ENCODE peak calls at places on chromosomes 16 and 17, in seven cellular contexts. One of them, this sample, is unnamed.
A peak's percentile ranks its signal among the peaks of the same experiment; 100 is the strongest.

GRCh38 chr17:79079421-79080200 is 5.0 kb downstream of the ENGASE start:
- DNase-seq in AG04450: no peak
- DNase-seq in body of pancreas: no peak
- DNase-seq in left lung: no peak
- DNase-seq in breast epithelium: no peak
- DNase-seq in nephron progenitor cell: no peak
- DNase-seq in PC-3: no peak
- DNase-seq in this sample: no peak

GRCh38 chr16:65867276-65867990 is 499.1 kb upstream of the CDH5 start:
- DNase-seq in nephron progenitor cell: no peak
- DNase-seq in body of pancreas: no peak
- DNase-seq in left lung: no peak
- DNase-seq in breast epithelium: no peak
- DNase-seq in PC-3: no peak
- DNase-seq in AG04450: no peak
- DNase-seq in this sample: peak; percentile 44

GRCh38 chr16:57446530-57447141 is 549 bp downstream of the CIAPIN1 start:
- DNase-seq in left lung: no peak
- DNase-seq in AG04450: no peak
- DNase-seq in body of pancreas: peak; percentile 40
- DNase-seq in breast epithelium: no peak
- DNase-seq in PC-3: peak; percentile 16
- DNase-seq in nephron progenitor cell: no peak
- DNase-seq in this sample: no peak

GRCh38 chr17:81298325-81298990 is 3.4 kb upstream of the SLC38A10 start:
- DNase-seq in body of pancreas: no peak
- DNase-seq in AG04450: no peak
- DNase-seq in PC-3: peak; percentile 7
- DNase-seq in nephron progenitor cell: no peak
- DNase-seq in breast epithelium: no peak
- DNase-seq in left lung: no peak
- DNase-seq in this sample: no peak

GRCh38 chr16:84050316-84050715 is 7.7 kb upstream of the SLC38A8 start:
- DNase-seq in nephron progenitor cell: no peak
- DNase-seq in breast epithelium: no peak
- DNase-seq in body of pancreas: peak; percentile 7
- DNase-seq in AG04450: no peak
- DNase-seq in PC-3: no peak
- DNase-seq in left lung: peak; percentile 19
- DNase-seq in this sample: no peak

GRCh38 chr16:64269756-64270155 is 852.1 kb downstream of the CDH11 start:
- DNase-seq in PC-3: no peak
- DNase-seq in AG04450: no peak
- DNase-seq in body of pancreas: no peak
- DNase-seq in breast epithelium: no peak
- DNase-seq in left lung: no peak
- DNase-seq in nephron progenitor cell: no peak
- DNase-seq in this sample: no peak

GRCh38 chr17:2689411-2690164 is 22.0 kb downstream of the CLUH start:
- DNase-seq in PC-3: no peak
- DNase-seq in AG04450: no peak
- DNase-seq in body of pancreas: peak; percentile 26
- DNase-seq in breast epithelium: no peak
- DNase-seq in nephron progenitor cell: no peak
- DNase-seq in left lung: peak; percentile 79
- DNase-seq in this sample: peak; percentile 82

GRCh38 chr16:51434567-51435198 is 283.6 kb upstream of the SALL1 start:
- DNase-seq in body of pancreas: no peak
- DNase-seq in nephron progenitor cell: no peak
- DNase-seq in breast epithelium: no peak
- DNase-seq in AG04450: no peak
- DNase-seq in left lung: no peak
- DNase-seq in PC-3: no peak
- DNase-seq in this sample: no peak

GRCh38 chr16:67311607-67312449 is 14.7 kb downstream of the KCTD19 start:
- DNase-seq in nephron progenitor cell: no peak
- DNase-seq in body of pancreas: no peak
- DNase-seq in AG04450: peak; percentile 100
- DNase-seq in PC-3: peak; percentile 94
- DNase-seq in left lung: no peak
- DNase-seq in breast epithelium: no peak
- DNase-seq in this sample: no peak

GRCh38 chr17:7408341-7408740 is 696 bp downstream of the NLGN2 start:
- DNase-seq in PC-3: no peak
- DNase-seq in nephron progenitor cell: no peak
- DNase-seq in breast epithelium: no peak
- DNase-seq in AG04450: no peak
- DNase-seq in body of pancreas: no peak
- DNase-seq in left lung: no peak
- DNase-seq in this sample: no peak

GRCh38 chr17:60971515-60972369 is 294.1 kb downstream of the BCAS3 start:
- DNase-seq in nephron progenitor cell: peak; percentile 51
- DNase-seq in breast epithelium: no peak
- DNase-seq in AG04450: peak; percentile 52
- DNase-seq in PC-3: peak; percentile 76
- DNase-seq in left lung: no peak
- DNase-seq in body of pancreas: peak; percentile 28
- DNase-seq in this sample: no peak

GRCh38 chr17:33284022-33284421 is 9.1 kb downstream of the ASIC2 start:
- DNase-seq in nephron progenitor cell: no peak
- DNase-seq in AG04450: peak; percentile 33
- DNase-seq in left lung: no peak
- DNase-seq in body of pancreas: peak; percentile 86
- DNase-seq in PC-3: peak; percentile 81
- DNase-seq in breast epithelium: no peak
- DNase-seq in this sample: no peak

GRCh38 chr16:31352344-31353115 is 2.4 kb upstream of the ITGAX start:
- DNase-seq in left lung: peak; percentile 82
- DNase-seq in PC-3: no peak
- DNase-seq in breast epithelium: no peak
- DNase-seq in AG04450: no peak
- DNase-seq in nephron progenitor cell: no peak
- DNase-seq in body of pancreas: no peak
- DNase-seq in this sample: no peak

GRCh38 chr17:2929881-2930533 is 133.4 kb downstream of the OR1D5 start:
- DNase-seq in PC-3: peak; percentile 57
- DNase-seq in nephron progenitor cell: peak; percentile 71
- DNase-seq in AG04450: no peak
- DNase-seq in left lung: no peak
- DNase-seq in breast epithelium: no peak
- DNase-seq in body of pancreas: peak; percentile 65
- DNase-seq in this sample: no peak

GRCh38 chr17:64118452-64118979 is 11.4 kb downstream of the ERN1 start:
- DNase-seq in breast epithelium: no peak
- DNase-seq in body of pancreas: peak; percentile 73
- DNase-seq in nephron progenitor cell: no peak
- DNase-seq in PC-3: no peak
- DNase-seq in AG04450: no peak
- DNase-seq in left lung: no peak
- DNase-seq in this sample: peak; percentile 38

GRCh38 chr16:48153689-48154265 is 2.0 kb downstream of the ABCC12 start:
- DNase-seq in nephron progenitor cell: no peak
- DNase-seq in PC-3: no peak
- DNase-seq in AG04450: no peak
- DNase-seq in left lung: no peak
- DNase-seq in body of pancreas: no peak
- DNase-seq in breast epithelium: no peak
- DNase-seq in this sample: no peak

GRCh38 chr17:28492352-28493310 is 13.5 kb upstream of the FOXN1 start:
- DNase-seq in nephron progenitor cell: no peak
- DNase-seq in breast epithelium: no peak
- DNase-seq in AG04450: no peak
- DNase-seq in PC-3: no peak
- DNase-seq in left lung: no peak
- DNase-seq in body of pancreas: no peak
- DNase-seq in this sample: no peak

GRCh38 chr16:17364319-17365210 is 106.2 kb downstream of the XYLT1 start:
- DNase-seq in nephron progenitor cell: no peak
- DNase-seq in body of pancreas: peak; percentile 37
- DNase-seq in AG04450: peak; percentile 82
- DNase-seq in breast epithelium: no peak
- DNase-seq in PC-3: no peak
- DNase-seq in left lung: no peak
- DNase-seq in this sample: no peak

GRCh38 chr16:23013484-23013883 is 135.8 kb downstream of the USP31 start:
- DNase-seq in AG04450: no peak
- DNase-seq in body of pancreas: no peak
- DNase-seq in breast epithelium: no peak
- DNase-seq in PC-3: peak; percentile 7
- DNase-seq in left lung: no peak
- DNase-seq in nephron progenitor cell: no peak
- DNase-seq in this sample: no peak
- TF ChIP-seq CTCF in AG04450: peak; percentile 8
- TF ChIP-seq CTCF in body of pancreas: no peak
- TF ChIP-seq CTCF in breast epithelium: no peak
- TF ChIP-seq CTCF in PC-3: peak; percentile 33
- TF ChIP-seq CTCF in left lung: no peak
- TF ChIP-seq CTCF in nephron progenitor cell: no peak
- TF ChIP-seq CTCF in this sample: no peak

GRCh38 chr17:18087610-18088491 is at the start of gene DRG2:
- DNase-seq in AG04450: peak; percentile 76
- DNase-seq in nephron progenitor cell: peak; percentile 97
- DNase-seq in body of pancreas: peak; percentile 95
- DNase-seq in left lung: peak; percentile 96
- DNase-seq in PC-3: peak; percentile 96
- DNase-seq in breast epithelium: peak; percentile 92
- DNase-seq in this sample: peak; percentile 97
- TF ChIP-seq CTCF in AG04450: no peak
- TF ChIP-seq CTCF in nephron progenitor cell: no peak
- TF ChIP-seq CTCF in body of pancreas: peak; percentile 41
- TF ChIP-seq CTCF in left lung: no peak
- TF ChIP-seq CTCF in PC-3: no peak
- TF ChIP-seq CTCF in breast epithelium: no peak
- TF ChIP-seq CTCF in this sample: peak; percentile 14

GRCh38 chr16:2244301-2244700 is 7.1 kb downstream of the ECI1 start:
- DNase-seq in body of pancreas: peak; percentile 20
- DNase-seq in left lung: no peak
- DNase-seq in PC-3: no peak
- DNase-seq in nephron progenitor cell: peak; percentile 47
- DNase-seq in breast epithelium: no peak
- DNase-seq in AG04450: no peak
- DNase-seq in this sample: no peak
- TF ChIP-seq CTCF in body of pancreas: no peak
- TF ChIP-seq CTCF in left lung: no peak
- TF ChIP-seq CTCF in PC-3: no peak
- TF ChIP-seq CTCF in nephron progenitor cell: no peak
- TF ChIP-seq CTCF in breast epithelium: no peak
- TF ChIP-seq CTCF in AG04450: no peak
- TF ChIP-seq CTCF in this sample: no peak

GRCh38 chr17:49494399-49494798 is 694 bp upstream of the NGFR start:
- DNase-seq in nephron progenitor cell: no peak
- DNase-seq in left lung: no peak
- DNase-seq in body of pancreas: no peak
- DNase-seq in AG04450: no peak
- DNase-seq in PC-3: no peak
- DNase-seq in breast epithelium: no peak
- DNase-seq in this sample: no peak

GRCh38 chr17:49496183-49496865 is 1.2 kb downstream of the NGFR start:
- DNase-seq in PC-3: peak; percentile 54
- DNase-seq in body of pancreas: peak; percentile 79
- DNase-seq in nephron progenitor cell: peak; percentile 96
- DNase-seq in left lung: peak; percentile 92
- DNase-seq in breast epithelium: peak; percentile 79
- DNase-seq in AG04450: no peak
- DNase-seq in this sample: peak; percentile 91

GRCh38 chr17:49496866-49497146 is 1.7 kb downstream of the NGFR start:
- DNase-seq in PC-3: no peak
- DNase-seq in left lung: no peak
- DNase-seq in body of pancreas: no peak
- DNase-seq in breast epithelium: no peak
- DNase-seq in AG04450: no peak
- DNase-seq in nephron progenitor cell: no peak
- DNase-seq in this sample: no peak

GRCh38 chr17:49495842-49496182 is 719 bp downstream of the NGFR start:
- DNase-seq in body of pancreas: no peak
- DNase-seq in PC-3: no peak
- DNase-seq in breast epithelium: no peak
- DNase-seq in nephron progenitor cell: peak; percentile 40
- DNase-seq in left lung: no peak
- DNase-seq in AG04450: no peak
- DNase-seq in this sample: no peak

DNA sequence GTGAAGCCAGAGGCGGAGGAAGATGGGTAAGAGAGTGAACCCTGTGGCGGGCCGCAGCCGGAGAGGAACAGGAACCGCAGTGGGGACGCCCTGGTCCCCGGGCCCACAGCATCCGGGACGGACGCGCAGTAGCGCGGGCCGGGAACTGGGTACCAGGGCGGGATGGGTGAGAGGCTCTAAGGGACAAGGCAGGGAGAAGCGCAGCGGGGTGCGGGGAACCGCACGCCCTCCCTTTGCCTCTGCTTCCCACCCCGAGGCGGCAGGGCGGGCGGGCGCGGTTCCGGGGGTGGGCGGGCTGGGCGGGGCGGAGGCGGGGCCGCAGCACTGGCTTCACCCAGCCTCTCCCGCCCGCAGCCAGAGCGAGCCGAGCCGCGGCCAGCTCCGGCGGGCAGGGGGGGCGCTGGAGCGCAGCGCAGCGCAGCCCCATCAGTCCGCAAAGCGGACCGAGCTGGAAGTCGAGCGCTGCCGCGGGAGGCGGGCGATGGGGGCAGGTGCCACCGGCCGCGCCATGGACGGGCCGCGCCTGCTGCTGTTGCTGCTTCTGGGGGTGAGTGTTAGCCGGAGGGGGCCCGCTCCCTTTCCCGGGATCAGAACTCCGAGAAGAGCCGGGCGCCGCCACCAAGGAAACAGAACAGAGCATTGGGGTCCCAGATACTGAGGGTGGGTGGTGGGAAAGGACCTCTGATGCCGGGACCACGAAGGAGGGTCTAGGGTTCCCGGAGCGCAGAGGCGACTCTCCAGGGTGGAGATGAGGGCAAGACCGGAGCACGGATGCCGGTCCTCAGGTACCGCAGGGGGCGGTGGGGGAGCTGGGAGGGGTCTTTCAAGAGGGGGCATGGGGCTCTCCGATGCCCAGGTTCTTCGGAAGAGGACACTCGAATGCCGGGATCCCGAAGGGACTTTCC is at the start of gene NGFR:
- DNase-seq in PC-3: peak; percentile 40
- DNase-seq in AG04450: no peak
- DNase-seq in left lung: peak; percentile 80
- DNase-seq in nephron progenitor cell: peak; percentile 72
- DNase-seq in breast epithelium: no peak
- DNase-seq in body of pancreas: no peak
- DNase-seq in this sample: no peak
- TF ChIP-seq CTCF in PC-3: peak; percentile 27
- TF ChIP-seq CTCF in AG04450: no peak
- TF ChIP-seq CTCF in left lung: no peak
- TF ChIP-seq CTCF in nephron progenitor cell: no peak
- TF ChIP-seq CTCF in breast epithelium: no peak
- TF ChIP-seq CTCF in body of pancreas: no peak
- TF ChIP-seq CTCF in this sample: no peak

DNA sequence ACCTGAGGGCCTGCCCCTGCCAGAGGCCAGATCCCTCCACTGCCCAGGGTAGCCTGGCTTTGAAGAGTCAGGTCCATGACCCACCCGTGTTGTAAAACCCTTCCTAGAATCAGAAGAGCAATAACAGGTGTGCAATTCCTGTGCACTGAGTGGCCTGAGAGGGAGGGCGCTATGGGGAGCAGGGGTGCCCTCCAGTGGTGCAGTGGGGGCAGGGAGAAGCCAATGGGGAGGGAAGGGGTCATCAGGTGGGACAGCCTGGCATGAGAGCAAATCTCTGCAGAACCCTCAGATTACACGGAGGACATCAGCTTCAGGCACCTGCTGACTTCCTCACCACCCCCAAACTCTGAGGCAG is 72.9 kb upstream of the ZNF469 start:
- DNase-seq in nephron progenitor cell: no peak
- DNase-seq in left lung: peak; percentile 23
- DNase-seq in AG04450: no peak
- DNase-seq in breast epithelium: no peak
- DNase-seq in body of pancreas: no peak
- DNase-seq in PC-3: peak; percentile 13
- DNase-seq in this sample: no peak
- TF ChIP-seq CTCF in nephron progenitor cell: no peak
- TF ChIP-seq CTCF in left lung: no peak
- TF ChIP-seq CTCF in AG04450: peak; percentile 11
- TF ChIP-seq CTCF in breast epithelium: no peak
- TF ChIP-seq CTCF in body of pancreas: no peak
- TF ChIP-seq CTCF in PC-3: peak; percentile 52
- TF ChIP-seq CTCF in this sample: no peak